ENCODE peak calls at places on chromosome 3, in four cellular contexts. T is tibial artery; Z is lower leg skin; G is stimulated activated CD8-positive, alpha-beta memory T cell treated with anti-CD3 and anti-CD28 coated beads, Interleukin-2, amount 100 ng/mL, for 48 hours. C is an unnamed sample.

GRCh38 chr3:11556851-11557644 is 86.7 kb downstream of the VGLL4 start:
- DNase-seq in G (no peak), T (peak), Z (no peak), C (no peak)

GRCh38 chr3:124363451-124363850 is 366.8 kb upstream of the UMPS start:
- DNase-seq in T (no peak), G (no peak), Z (no peak), C (no peak)

GRCh38 chr3:88141458-88142083 is 8.2 kb upstream of the C3orf38 start:
- DNase-seq in G (no peak), Z (no peak), T (no peak), C (no peak)

GRCh38 chr3:82020282-82020681 is 258.8 kb upstream of the GBE1 start:
- DNase-seq in T (no peak), G (no peak), Z (no peak), C (no peak)

GRCh38 chr3:79517766-79518413 is 249.9 kb downstream of the ROBO1 start:
- DNase-seq in G (no peak), Z (no peak), T (no peak), C (no peak)

GRCh38 chr3:112579232-112579631 is 17.4 kb downstream of the SLC35A5 start:
- DNase-seq in Z (no peak), G (no peak), T (no peak), C (no peak)

GRCh38 chr3:36911990-36912804 is 32.7 kb downstream of the TRANK1 start:
- DNase-seq in G (no peak), T (no peak), Z (no peak), C (no peak)

GRCh38 chr3:190291994-190292584 is 30.2 kb downstream of the CLDN1 start:
- DNase-seq in G (no peak), T (no peak), Z (no peak), C (no peak)

GRCh38 chr3:50208677-50209344 is 3.7 kb downstream of the SLC38A3 start:
- DNase-seq in G (no peak), T (no peak), Z (no peak), C (no peak)

GRCh38 chr3:183356920-183357319 is 71.5 kb downstream of the MCF2L2 start:
- DNase-seq in Z (no peak), G (no peak), T (no peak), C (no peak)

GRCh38 chr3:42852443-42852842 is 23.2 kb downstream of the CYP8B1 start:
- DNase-seq in G (no peak), T (peak), Z (peak), C (peak)

GRCh38 chr3:104279617-104280016 is 1087.1 kb upstream of the ALCAM start:
- DNase-seq in Z (no peak), T (no peak), G (no peak), C (no peak)

GRCh38 chr3:20182206-20182605 is 3.8 kb downstream of the SGO1 start:
- DNase-seq in Z (no peak), G (no peak), T (no peak), C (no peak)

GRCh38 chr3:187069857-187070516 is 69.3 kb downstream of the RPL39L start:
- DNase-seq in G (no peak), T (no peak), Z (no peak), C (no peak)

GRCh38 chr3:29642393-29643033 is 361.6 kb downstream of the RBMS3 start:
- DNase-seq in T (no peak), Z (no peak), G (no peak), C (no peak)

GRCh38 chr3:8769088-8769822 is at the start of gene OXTR:
- DNase-seq in Z (no peak), T (no peak), G (peak), C (no peak)

GRCh38 chr3:4826237-4827100 is 152.8 kb upstream of the BHLHE40 start:
- DNase-seq in T (peak), G (no peak), Z (peak), C (peak)

GRCh38 chr3:132311860-132312259 is 5.3 kb upstream of the ACP3 start:
- DNase-seq in Z (no peak), G (no peak), T (no peak), C (no peak)

GRCh38 chr3:126671521-126671920 is 16.6 kb upstream of the TXNRD3 start:
- DNase-seq in T (no peak), Z (no peak), G (no peak), C (no peak)

GRCh38 chr3:128051459-128051836 is 789 bp upstream of the SEC61A1 start:
- DNase-seq in T (no peak), G (no peak), Z (no peak), C (no peak)

GRCh38 chr3:186287723-186288122 is 74.3 kb downstream of the DGKG start:
- DNase-seq in G (no peak), Z (no peak), T (no peak), C (no peak)

GRCh38 chr3:134375542-134376384 is 1.5 kb upstream of the AMOTL2 start:
- DNase-seq in T (peak), G (no peak), Z (no peak), C (peak)

GRCh38 chr3:133840055-133840737 is 34.6 kb downstream of the SRPRB start:
- DNase-seq in T (no peak), Z (no peak), G (no peak), C (peak)

GRCh38 chr3:185332026-185332735 is 30.8 kb upstream of the MAP3K13 start:
- DNase-seq in Z (no peak), T (no peak), G (no peak), C (no peak)

GRCh38 chr3:71425491-71426071 is 157.9 kb downstream of the FOXP1 start:
- DNase-seq in T (no peak), Z (no peak), G (no peak), C (no peak)

GRCh38 chr3:17632401-17633100 is 109.9 kb downstream of the TBC1D5 start:
- DNase-seq in T (no peak), G (no peak), Z (no peak), C (no peak)

GRCh38 chr3:12705981-12706380 is 42.1 kb upstream of the RAF1 start:
- DNase-seq in Z (no peak), T (no peak), G (no peak), C (no peak)

GRCh38 chr3:185250653-185251052 is 3.2 kb downstream of the EHHADH start:
- DNase-seq in Z (no peak), G (no peak), T (no peak), C (no peak)

GRCh38 chr3:197737319-197737649 is 580 bp upstream of the RUBCN start:
- DNase-seq in T (no peak), Z (no peak), G (no peak), C (no peak)

GRCh38 chr3:45306406-45307008 is 80.4 kb upstream of the TMEM158 start:
- DNase-seq in G (no peak), Z (no peak), T (no peak), C (no peak)